ENCODE peak calls at places on chromosomes 11 and 22, in four cellular contexts. H is aorta, W is HCT116, D is GM23248. N is an unnamed sample. For H3K4me1, the result is how much of the 10 kb centered on the place peaks cover.

GRCh38 chr11:44941286-44942021 is 9.2 kb downstream of the TP53I11 start:
- DNase-seq in H (no peak), W (no peak), D (no peak), N (no peak)

GRCh38 chr11:46239801-46240061 is 37.7 kb upstream of the CREB3L1 start:
- DNase-seq in H (no peak), W (no peak), D (peak), N (no peak)

GRCh38 chr22:49768511-49768910 is 59.2 kb downstream of the BRD1 start:
- DNase-seq in H (peak), W (no peak), D (no peak), N (no peak)

GRCh38 chr11:66768088-66768521 is 39.1 kb upstream of the SPTBN2 start:
- DNase-seq in H (no peak), W (no peak), D (peak), N (no peak)

GRCh38 chr11:60326955-60327354 is at the start of gene MS4A6E:
- DNase-seq in H (no peak), W (no peak), D (no peak), N (no peak)

GRCh38 chr11:44961894-44962293 is 11.2 kb upstream of the TP53I11 start:
- DNase-seq in H (no peak), W (no peak), D (no peak), N (no peak)

GRCh38 chr22:35818897-35819296 is 101.2 kb downstream of the APOL5 start:
- DNase-seq in H (no peak), W (no peak), D (no peak), N (no peak)

GRCh38 chr11:24705474-24705873 is 208.6 kb downstream of the LUZP2 start:
- DNase-seq in H (no peak), W (no peak), D (no peak), N (no peak)

GRCh38 chr11:77611921-77612320 is 22.2 kb downstream of the AQP11 start:
- DNase-seq in H (no peak), W (no peak), D (no peak), N (no peak)

GRCh38 chr22:46851311-46851710 is 88.9 kb downstream of the TBC1D22A start:
- DNase-seq in H (no peak), W (no peak), D (no peak), N (peak)

GRCh38 chr22:30265851-30266444 is 703 bp downstream of the OSM start:
- DNase-seq in H (no peak), W (no peak), D (peak), N (no peak)

GRCh38 chr11:32916361-32916760 is 23.8 kb downstream of the QSER1 start:
- DNase-seq in H (no peak), W (no peak), D (no peak), N (no peak)

GRCh38 chr11:76083563-76084451 is 122.5 kb downstream of the WNT11 start:
- DNase-seq in H (no peak), W (no peak), D (peak), N (no peak)

GRCh38 chr11:78101073-78101472 is 21.4 kb upstream of the NDUFC2 start:
- DNase-seq in H (no peak), W (no peak), D (no peak), N (no peak)

GRCh38 chr22:17486313-17486712 is 77.0 kb upstream of the SLC25A18 start:
- DNase-seq in H (no peak), W (no peak), D (no peak), N (no peak)

GRCh38 chr22:18060646-18061620 is 16.9 kb upstream of the PEX26 start:
- DNase-seq in H (no peak), W (no peak), D (peak), N (no peak)

GRCh38 chr11:16160146-16160545 is 196.2 kb downstream of the SOX6 start:
- DNase-seq in H (no peak), W (no peak), D (no peak), N (no peak)

GRCh38 chr11:134584706-134585445 is 172.8 kb upstream of the B3GAT1 start:
- DNase-seq in H (peak), W (no peak), D (no peak), N (peak)

GRCh38 chr11:2791521-2792375 is 92.0 kb upstream of the KCNQ1OT1 start:
- DNase-seq in H (peak), W (no peak), D (no peak), N (no peak)

GRCh38 chr11:120239713-120240640 is at the start of gene POU2F3:
- DNase-seq in H (no peak), W (no peak), D (no peak), N (no peak)

GRCh38 chr11:117443269-117444186 is 115.9 kb downstream of the CEP164 start:
- DNase-seq in H (peak), W (no peak), D (peak), N (no peak)

GRCh38 chr11:62182147-62182869 is 7.7 kb upstream of the SCGB1D1 start:
- DNase-seq in H (no peak), W (no peak), D (no peak), N (no peak)

GRCh38 chr11:70661763-70662501 is 263.6 kb downstream of the CTTN start:
- DNase-seq in H (no peak), W (no peak), D (peak), N (no peak)

GRCh38 chr11:78420255-78420764 is 2.7 kb upstream of the GAB2 start:
- DNase-seq in H (peak), W (no peak), D (peak), N (no peak)

GRCh38 chr11:115736146-115736545 is 231.9 kb upstream of the CADM1 start:
- DNase-seq in H (no peak), W (no peak), D (no peak), N (no peak)

DNA sequence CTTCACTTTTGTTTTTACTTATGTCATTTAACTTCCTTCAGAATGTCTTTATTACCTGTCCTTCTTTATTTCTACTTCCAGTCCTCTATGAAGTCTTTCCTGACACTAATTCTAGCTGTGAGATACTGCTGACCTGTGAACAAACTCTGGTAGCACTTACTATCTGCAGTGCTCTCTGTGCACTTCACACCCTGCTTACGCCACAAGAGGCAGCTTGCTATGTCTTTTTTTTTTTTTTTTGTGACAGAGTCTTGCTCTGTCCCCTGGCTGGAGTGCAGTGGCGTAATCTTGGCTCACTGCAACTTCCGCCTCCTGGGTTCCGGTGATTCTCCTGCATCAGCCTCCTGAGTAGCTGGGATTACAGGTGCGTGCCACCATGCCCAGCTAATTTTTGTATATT is 10.7 kb downstream of the STIM1 start:
- DNase-seq in H (no peak), W (no peak), D (no peak), N (no peak)
- H3K4me1 ChIP-seq in H (under half), W (under half), D (under half), N (half or more)

GRCh38 chr11:64240467-64241174 is at the start of gene FKBP2:
- DNase-seq in H (peak), W (peak), D (peak), N (no peak)

GRCh38 chr11:64239662-64240466 is 1.0 kb upstream of the FKBP2 start:
- DNase-seq in H (no peak), W (no peak), D (no peak), N (no peak)

GRCh38 chr11:64237484-64237951 is 3.1 kb downstream of the VEGFB start:
- DNase-seq in H (peak), W (no peak), D (no peak), N (no peak)

GRCh38 chr11:64238076-64238475 is 2.8 kb upstream of the FKBP2 start:
- DNase-seq in H (no peak), W (no peak), D (no peak), N (no peak)

DNA sequence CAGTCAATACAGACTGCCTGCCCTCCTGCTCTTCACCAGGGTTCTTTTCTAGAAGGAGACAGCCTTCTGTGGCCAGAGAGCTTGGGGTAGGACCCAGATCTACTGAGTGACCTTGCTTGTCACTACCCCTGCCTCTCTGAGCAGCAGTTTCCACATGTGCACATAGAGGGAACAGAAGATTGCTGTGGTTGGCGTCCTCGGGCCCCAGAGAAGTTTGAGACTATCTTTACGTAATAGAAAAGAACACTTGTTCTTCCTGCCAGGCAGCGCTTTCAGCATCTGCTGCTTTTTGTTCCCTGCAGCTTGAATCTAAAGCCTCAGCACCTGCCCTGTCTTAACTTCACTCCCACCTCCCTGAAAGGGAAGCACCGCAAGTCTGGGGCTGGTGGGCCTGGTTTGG is 1.9 kb upstream of the FKBP2 start:
- DNase-seq in H (no peak), W (no peak), D (no peak), N (no peak)
- H3K27ac ChIP-seq in H (no peak), W (peak), D (no peak), N (peak)

GRCh38 chr11:1481861-1482441 is 4.6 kb downstream of the MOB2 start:
- DNase-seq in H (peak), W (no peak), D (no peak), N (no peak)

GRCh38 chr11:1480555-1481482 is 5.8 kb downstream of the MOB2 start:
- DNase-seq in H (peak), W (no peak), D (no peak), N (no peak)

GRCh38 chr11:1480191-1480554 is 6.4 kb downstream of the MOB2 start:
- DNase-seq in H (peak), W (no peak), D (no peak), N (no peak)

GRCh38 chr11:1482581-1483444 is 3.8 kb downstream of the MOB2 start:
- DNase-seq in H (peak), W (no peak), D (no peak), N (no peak)

GRCh38 chr11:1481483-1481825 is 5.1 kb downstream of the MOB2 start:
- DNase-seq in H (peak), W (no peak), D (no peak), N (no peak)
- H3K4me3 ChIP-seq in H (no peak), W (no peak), D (no peak), N (no peak)

GRCh38 chr11:27212248-27212780 is 150.7 kb downstream of the CCDC34 start:
- DNase-seq in H (no peak), W (no peak), D (no peak), N (no peak)
- H3K4me1 ChIP-seq in H (under half), W (under half), D (half or more), N (half or more)

DNA sequence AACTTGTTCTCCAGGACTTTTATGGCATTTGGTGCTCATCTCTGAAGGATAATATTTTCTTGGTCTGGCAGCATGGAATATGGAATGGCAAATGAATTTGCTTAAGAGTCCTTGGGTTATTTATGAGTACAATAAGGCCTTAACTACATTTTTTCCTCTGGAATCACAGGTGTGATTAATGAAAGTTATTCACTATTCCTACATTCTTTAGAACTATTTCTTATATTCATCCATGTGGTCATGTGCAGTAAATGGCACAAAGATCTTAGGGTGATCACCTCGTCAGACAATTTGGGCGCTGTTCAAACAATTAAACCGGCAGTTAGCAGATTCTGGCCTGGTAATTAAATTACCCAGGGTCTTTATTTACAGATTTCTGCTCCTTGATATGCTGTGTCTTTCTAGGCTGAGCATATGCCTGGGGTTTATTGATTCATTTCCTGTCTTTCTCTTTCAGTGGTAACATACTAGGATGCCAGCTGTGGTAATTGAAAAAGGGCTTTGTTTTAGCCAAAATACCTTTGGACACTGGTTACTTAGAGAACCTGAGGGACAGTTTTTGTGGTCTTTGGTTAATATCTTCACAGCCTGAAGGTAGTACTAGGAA is 31.6 kb downstream of the SIK2 start:
- DNase-seq in H (no peak), W (no peak), D (peak), N (no peak)
- H3K27ac ChIP-seq in H (no peak), W (peak), D (peak), N (no peak)

GRCh38 chr11:21921151-21921550 is 271.7 kb upstream of the ANO5 start:
- DNase-seq in H (no peak), W (no peak), D (no peak), N (no peak)
- H3K4me3 ChIP-seq in H (no peak), W (no peak), D (no peak), N (no peak)

GRCh38 chr11:68343761-68344256 is 31.4 kb downstream of the LRP5 start:
- DNase-seq in H (no peak), W (no peak), D (no peak), N (no peak)
- H3K4me1 ChIP-seq in H (under half), W (under half), D (under half), N (half or more)